ENCODE peak calls at places on chromosomes 12 and 14, in four cellular contexts. A is WTC11, E is A549, W is K562. C is an unnamed sample.
A peak's percentile ranks its signal among the peaks of the same experiment; 100 is the strongest.

GRCh38 chr14:97977711-97978261 is 1180.6 kb downstream of the VRK1 start:
- DNase-seq in A (peak; percentile 17), E (no peak), W (no peak), C (no peak)

GRCh38 chr12:117622087-117622486 is 260.7 kb upstream of the NOS1 start:
- DNase-seq in A (no peak), E (no peak), W (no peak), C (no peak)

GRCh38 chr14:22886500-22887259 is 3.7 kb downstream of the REM2 start:
- DNase-seq in E (peak; percentile 66), A (peak; percentile 80), W (peak; percentile 93), C (no peak)

GRCh38 chr12:45289245-45290217 is 73.6 kb downstream of the ANO6 start:
- DNase-seq in E (no peak), A (no peak), W (no peak), C (no peak)

GRCh38 chr14:20631821-20632389 is 9.6 kb downstream of the OR6S1 start:
- DNase-seq in E (peak; percentile 71), A (peak; percentile 64), W (peak; percentile 27), C (peak; percentile 83)

GRCh38 chr14:55467307-55467706 is 26.9 kb upstream of the TBPL2 start:
- DNase-seq in E (no peak), W (no peak), A (no peak), C (no peak)

GRCh38 chr12:34396861-34397590 is 374.7 kb downstream of the ALG10 start:
- DNase-seq in W (peak; percentile 1), E (no peak), A (no peak), C (no peak)

GRCh38 chr14:79542121-79542520 is 669.2 kb downstream of the DIO2 start:
- DNase-seq in E (no peak), A (no peak), W (no peak), C (no peak)

GRCh38 chr12:23757541-23757962 is 191.9 kb downstream of the SOX5 start:
- DNase-seq in W (no peak), A (no peak), E (no peak), C (peak; percentile 81)

GRCh38 chr14:24297190-24297964 is 2.2 kb downstream of the DHRS1 start:
- DNase-seq in E (peak; percentile 62), A (no peak), W (no peak), C (peak; percentile 87)

GRCh38 chr14:30869525-30870150 is 4.7 kb upstream of the COCH start:
- DNase-seq in W (no peak), E (no peak), A (no peak), C (no peak)

GRCh38 chr12:75853621-75854020 is 178.0 kb downstream of the PHLDA1 start:
- DNase-seq in A (no peak), E (no peak), W (no peak), C (no peak)
- TF ChIP-seq HMGXB4 in A (no peak), E (no peak), W (no peak), C (no peak)

GRCh38 chr12:110599334-110599733 is 14.6 kb upstream of the TCTN1 start:
- DNase-seq in A (no peak), E (no peak), W (no peak), C (no peak)

GRCh38 chr12:110597885-110598284 is 14.8 kb upstream of the PPTC7 start:
- DNase-seq in W (no peak), A (no peak), E (no peak), C (no peak)

GRCh38 chr12:110606253-110606611 is 7.7 kb upstream of the TCTN1 start:
- DNase-seq in W (no peak), A (no peak), E (no peak), C (no peak)

DNA sequence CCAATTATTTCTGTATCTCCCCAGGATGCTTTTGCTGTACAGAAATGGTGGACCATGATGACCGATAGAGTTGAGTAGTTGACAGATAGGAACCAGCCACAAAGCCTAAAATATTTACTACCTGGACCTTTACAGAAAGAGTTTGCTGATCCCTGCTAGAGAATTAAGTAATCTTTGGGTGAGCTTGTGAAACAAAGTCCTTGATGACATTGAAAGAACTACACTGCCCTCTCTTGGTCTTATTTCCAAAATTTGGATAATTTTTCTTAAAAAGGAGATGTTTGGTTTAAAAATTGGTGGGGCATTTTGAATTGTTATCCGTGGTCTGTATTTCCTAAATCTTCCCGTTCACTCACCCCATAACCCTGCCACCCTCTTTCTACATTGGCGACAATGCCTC is 13.7 kb upstream of the TCTN1 start:
- DNase-seq in E (peak; percentile 56), A (no peak), W (no peak), C (peak; percentile 70)
- TF ChIP-seq HMGXB4 in E (no peak), A (no peak), W (no peak), C (peak; percentile 35)

GRCh38 chr14:99729991-99730875 is 46.1 kb downstream of the CYP46A1 start:
- DNase-seq in A (peak; percentile 93), W (peak; percentile 81), E (peak; percentile 77), C (peak; percentile 93)
- TF ChIP-seq HMGXB4 in A (peak; percentile 91), W (no peak), E (no peak), C (peak; percentile 41)

GRCh38 chr14:72965249-72965648 is 39.0 kb downstream of the DCAF4 start:
- DNase-seq in E (no peak), A (no peak), W (peak; percentile 13), C (peak; percentile 24)
- TF ChIP-seq HMGXB4 in E (no peak), A (no peak), W (no peak), C (no peak)

GRCh38 chr12:84642201-84642600 is 270.4 kb downstream of the SLC6A15 start:
- DNase-seq in A (no peak), E (no peak), W (no peak), C (no peak)

GRCh38 chr12:84643993-84644392 is 268.6 kb downstream of the SLC6A15 start:
- DNase-seq in W (no peak), E (no peak), A (no peak), C (no peak)

GRCh38 chr12:84644936-84645335 is 267.7 kb downstream of the SLC6A15 start:
- DNase-seq in A (no peak), E (no peak), W (no peak), C (no peak)
- TF ChIP-seq HMGXB4 in A (no peak), E (no peak), W (no peak), C (no peak)

GRCh38 chr12:10466311-10466710 is 13.1 kb upstream of the KLRC1 start:
- DNase-seq in W (no peak), A (no peak), E (no peak), C (no peak)

GRCh38 chr12:10469701-10470100 is 16.5 kb upstream of the KLRC1 start:
- DNase-seq in A (no peak), W (no peak), E (no peak), C (no peak)
- TF ChIP-seq HMGXB4 in A (no peak), W (no peak), E (no peak), C (no peak)

GRCh38 chr12:93565760-93566159 is 6.7 kb upstream of the SOCS2 start:
- DNase-seq in W (no peak), A (no peak), E (no peak), C (no peak)
- TF ChIP-seq HMGXB4 in W (no peak), A (no peak), E (no peak), C (no peak)